ENCODE peak calls at places on chromosomes 16 and 17, in four cellular contexts. S is CD8-positive, alpha-beta T cell; K is lower leg skin; D is Calu3. U is an unnamed sample.

GRCh38 chr17:38898812-38899348 is 26.5 kb upstream of the LASP1NB start:
- DNase-seq in S (peak), D (no peak), K (no peak), U (no peak)

GRCh38 chr17:68383443-68384321 is 73.6 kb downstream of the WIPI1 start:
- DNase-seq in D (no peak), S (no peak), K (no peak), U (peak)

GRCh38 chr16:825298-826061 is 24.9 kb upstream of the GNG13 start:
- DNase-seq in S (no peak), K (no peak), D (no peak), U (no peak)

GRCh38 chr17:80252871-80253270 is 7.8 kb upstream of the RNF213 start:
- DNase-seq in K (no peak), D (peak), S (peak), U (no peak)

GRCh38 chr17:5563451-5563850 is 20.9 kb downstream of the NLRP1 start:
- DNase-seq in D (no peak), S (no peak), K (no peak), U (no peak)

GRCh38 chr17:79864147-79864546 is 24.9 kb upstream of the CBX4 start:
- DNase-seq in D (no peak), K (no peak), S (no peak), U (no peak)

GRCh38 chr17:47715669-47716325 is 17.2 kb upstream of the TBX21 start:
- DNase-seq in D (no peak), S (no peak), K (no peak), U (no peak)

GRCh38 chr16:54930034-54930938 is at the start of gene IRX5:
- DNase-seq in K (peak), S (no peak), D (peak), U (peak)

GRCh38 chr17:47719411-47720152 is 13.5 kb upstream of the TBX21 start:
- DNase-seq in K (no peak), S (no peak), D (peak), U (peak)

GRCh38 chr17:82450357-82451106 is at the start of gene CYBC1:
- DNase-seq in S (peak), K (peak), D (peak), U (peak)

GRCh38 chr17:10105513-10106001 is 92.8 kb downstream of the GAS7 start:
- DNase-seq in D (no peak), K (no peak), S (no peak), U (peak)

GRCh38 chr17:68981288-68981687 is 26.1 kb upstream of the ABCA8 start:
- DNase-seq in K (peak), D (peak), S (no peak), U (peak)

GRCh38 chr17:28944862-28945741 is 6.2 kb downstream of the PHF12 start:
- DNase-seq in K (no peak), D (no peak), S (no peak), U (peak)

GRCh38 chr17:74731347-74731605 is 5.8 kb upstream of the RAB37 start:
- DNase-seq in D (no peak), K (no peak), S (no peak), U (no peak)

GRCh38 chr17:80883831-80884735 is 107.6 kb upstream of the CHMP6 start:
- DNase-seq in S (no peak), D (no peak), K (no peak), U (no peak)

GRCh38 chr17:67232441-67232840 is 12.6 kb downstream of the HELZ start:
- DNase-seq in D (no peak), K (no peak), S (no peak), U (no peak)

GRCh38 chr17:42559076-42559475 is 2.9 kb upstream of the COASY start:
- DNase-seq in D (no peak), K (no peak), S (no peak), U (no peak)

GRCh38 chr16:84175351-84176081 is 11.3 kb downstream of the TAF1C start:
- DNase-seq in D (peak), S (peak), K (peak), U (peak)

GRCh38 chr16:83899272-83899897 is 470 bp downstream of the MLYCD start:
- DNase-seq in K (no peak), S (peak), D (peak), U (peak)

GRCh38 chr17:16995930-16996329 is 24.0 kb upstream of the TNFRSF13B start:
- DNase-seq in D (no peak), K (no peak), S (no peak), U (no peak)

DNA sequence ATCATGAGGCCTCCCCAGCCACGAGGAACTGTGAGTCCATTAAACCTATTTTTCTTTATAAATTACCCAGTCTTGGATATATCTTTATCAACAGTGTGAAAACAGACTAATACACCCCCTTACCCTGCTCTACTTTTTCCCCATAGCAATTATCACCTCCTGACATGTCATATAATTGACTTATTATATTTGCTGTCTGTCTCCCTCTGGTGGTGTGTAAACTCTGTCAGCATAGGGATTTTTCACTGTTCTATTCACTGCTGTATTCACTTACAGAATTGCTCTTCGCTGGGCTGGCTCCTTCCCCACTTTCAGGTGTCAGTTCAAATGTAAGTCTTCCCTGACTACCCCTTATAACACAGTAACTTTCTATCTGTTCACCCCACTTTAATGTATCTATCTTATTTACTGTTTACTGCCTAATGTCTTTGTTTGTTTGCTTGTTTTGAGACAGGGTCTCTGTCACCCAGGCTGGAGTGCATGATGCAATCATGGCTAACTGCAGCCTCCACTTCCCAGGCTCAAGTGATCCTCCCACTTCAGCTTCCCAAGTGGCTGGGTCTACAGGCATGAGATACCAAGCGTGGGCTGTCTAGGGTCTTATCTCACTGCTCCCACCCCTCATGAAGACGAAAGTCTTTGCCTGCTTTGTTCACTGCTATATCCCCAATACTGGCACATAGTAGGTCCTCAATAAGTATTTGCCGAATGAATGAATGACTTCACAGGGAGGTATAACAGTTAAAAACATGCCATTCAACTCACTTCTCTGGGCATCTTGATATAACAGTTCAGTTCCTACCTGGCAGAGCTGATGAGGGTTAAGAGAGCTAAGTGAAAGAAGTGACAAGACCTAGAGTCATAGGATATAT is 52.4 kb upstream of the CDH3 start:
- DNase-seq in K (no peak), S (no peak), D (no peak), U (peak)
- TF ChIP-seq CTCF in K (no peak), S (peak), D (no peak), U (peak)

GRCh38 chr16:67844441-67844840 is 2.3 kb upstream of the NUTF2 start:
- DNase-seq in K (no peak), D (no peak), S (no peak), U (peak)
- TF ChIP-seq CTCF in K (no peak), D (no peak), S (no peak), U (peak)

GRCh38 chr16:58339452-58339938 is 44.7 kb upstream of the PRSS54 start:
- DNase-seq in D (peak), S (no peak), K (no peak), U (peak)
- TF ChIP-seq CTCF in D (no peak), S (no peak), K (no peak), U (peak)

GRCh38 chr16:58449768-58450167 is 50.2 kb upstream of the NDRG4 start:
- DNase-seq in S (no peak), K (no peak), D (no peak), U (no peak)

GRCh38 chr16:58451263-58451662 is 48.7 kb upstream of the NDRG4 start:
- DNase-seq in D (no peak), K (no peak), S (no peak), U (no peak)

GRCh38 chr16:58450590-58450989 is 49.4 kb upstream of the NDRG4 start:
- DNase-seq in S (no peak), K (no peak), D (no peak), U (no peak)

GRCh38 chr16:58449306-58449705 is 50.6 kb upstream of the NDRG4 start:
- DNase-seq in S (no peak), D (no peak), K (no peak), U (no peak)

DNA sequence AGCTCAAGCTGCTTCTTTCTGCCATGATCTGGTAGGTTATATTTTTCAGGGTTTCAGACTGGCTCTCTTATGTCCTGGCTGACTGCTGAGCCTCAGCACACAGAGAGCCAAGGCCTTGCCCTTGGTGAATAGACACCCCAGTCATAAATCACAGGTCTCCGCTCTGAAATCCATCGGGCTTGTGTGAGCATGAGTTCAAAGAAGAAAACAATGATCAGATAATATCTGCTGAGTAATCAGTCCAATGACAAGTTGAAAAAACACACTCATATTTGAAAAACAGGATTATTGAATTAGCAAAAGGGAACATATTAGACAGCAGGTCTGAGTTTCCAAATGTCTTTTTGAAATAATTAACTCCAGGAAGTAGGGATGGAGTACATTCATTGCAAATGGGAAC is 51.1 kb upstream of the NDRG4 start:
- DNase-seq in D (no peak), K (no peak), S (no peak), U (no peak)
- TF ChIP-seq CTCF in D (no peak), K (no peak), S (no peak), U (no peak)

GRCh38 chr17:43998552-43998951 is 5.9 kb upstream of the NAGS start:
- DNase-seq in S (no peak), D (no peak), K (no peak), U (peak)

GRCh38 chr17:43999024-43999423 is 5.4 kb upstream of the NAGS start:
- DNase-seq in K (no peak), S (no peak), D (no peak), U (no peak)

GRCh38 chr17:43992641-43993040 is 11.8 kb upstream of the NAGS start:
- DNase-seq in S (no peak), K (no peak), D (no peak), U (no peak)

GRCh38 chr17:43994272-43995149 is 9.9 kb upstream of the NAGS start:
- DNase-seq in D (peak), S (peak), K (peak), U (peak)

DNA sequence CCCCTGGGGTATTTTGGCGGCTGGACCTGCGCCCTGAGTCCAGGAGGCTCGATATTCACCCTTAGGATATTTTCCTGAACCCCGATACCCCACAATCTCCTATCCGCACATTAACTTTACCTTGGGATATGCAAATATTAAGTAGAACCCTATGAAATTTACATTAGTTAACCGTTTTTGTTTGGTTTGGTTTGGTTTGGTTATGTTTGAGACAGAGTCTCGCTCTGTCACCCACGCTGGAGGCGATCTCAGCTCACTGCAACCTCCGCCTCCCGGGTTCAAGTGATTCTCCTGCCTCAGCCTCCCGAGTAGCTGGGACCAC is 9.3 kb upstream of the NAGS start:
- DNase-seq in S (no peak), D (no peak), K (no peak), U (no peak)
- TF ChIP-seq CTCF in S (peak), D (no peak), K (no peak), U (no peak)